ENCODE peak calls at places on chromosomes 11 and 22, in nine cellular contexts. V is activated CD4-positive, alpha-beta T cell treated with anti-CD3 and anti-CD28 coated beads for 4 hours; L is HS-5; I is H9; N is mesothelial cell of epicardium; R is activated T-helper 1 cell treated with anti-CD3 and anti-CD28 coated beads, Interleukin-2, amount 50 U/mL, for 16 hours; O is SW480; X is colonic mucosa; Y is SJCRH30. E is an unnamed sample.

GRCh38 chr11:119999220-119999619 is 138.7 kb downstream of the TRIM29 start:
- DNase-seq in V (no peak), Y (no peak), L (no peak), X (no peak), O (peak), I (no peak), R (no peak), N (no peak), E (no peak)

GRCh38 chr11:85596886-85597285 is 30.3 kb downstream of the DLG2 start:
- DNase-seq in V (no peak), N (no peak), O (no peak), X (no peak), R (no peak), I (no peak), Y (no peak), L (no peak), E (no peak)

GRCh38 chr11:68923614-68924013 is 19.9 kb downstream of the IGHMBP2 start:
- DNase-seq in Y (no peak), O (no peak), X (no peak), L (no peak), N (no peak), R (no peak), V (no peak), I (no peak), E (no peak)

GRCh38 chr11:65172600-65172999 is 2.6 kb downstream of the SPDYC start:
- DNase-seq in R (no peak), V (no peak), X (no peak), L (no peak), I (no peak), N (no peak), Y (no peak), O (no peak), E (no peak)

GRCh38 chr11:34887260-34887659 is 28.9 kb downstream of the APIP start:
- DNase-seq in V (no peak), N (no peak), R (no peak), Y (no peak), O (no peak), L (no peak), I (no peak), X (no peak), E (no peak)

GRCh38 chr11:115501895-115502589 is 2.2 kb downstream of the CADM1 start:
- DNase-seq in X (no peak), Y (no peak), V (no peak), N (no peak), L (no peak), R (no peak), I (no peak), O (peak), E (no peak)

GRCh38 chr11:8545698-8546366 is 48.2 kb downstream of the STK33 start:
- DNase-seq in Y (no peak), N (no peak), V (no peak), L (no peak), I (no peak), R (no peak), X (no peak), O (no peak), E (no peak)

GRCh38 chr11:64853709-64854108 is 9.3 kb upstream of the CDC42BPG start:
- DNase-seq in L (no peak), N (no peak), X (no peak), V (no peak), I (no peak), O (no peak), R (no peak), Y (no peak), E (no peak)

GRCh38 chr22:46758867-46759290 is 3.6 kb upstream of the TBC1D22A start:
- DNase-seq in O (peak), I (peak), Y (peak), R (no peak), L (no peak), X (peak), V (peak), N (no peak), E (no peak)

GRCh38 chr11:73399159-73400090 is 23.2 kb downstream of the RELT start:
- DNase-seq in V (no peak), N (no peak), L (no peak), R (no peak), O (no peak), Y (peak), X (no peak), I (no peak), E (no peak)

GRCh38 chr11:47003180-47003877 is 66.8 kb downstream of the CSTPP1 start:
- DNase-seq in R (no peak), V (no peak), N (no peak), Y (no peak), L (no peak), O (no peak), I (no peak), X (no peak), E (no peak)

GRCh38 chr11:35662061-35662648 is 420 bp upstream of the TRIM44 start:
- DNase-seq in V (peak), L (no peak), X (no peak), I (no peak), N (no peak), O (peak), R (no peak), Y (no peak), E (no peak)

GRCh38 chr11:78080084-78080817 is 589 bp upstream of the NDUFC2 start:
- DNase-seq in L (no peak), V (no peak), Y (no peak), I (no peak), X (no peak), R (no peak), N (no peak), O (no peak), E (no peak)

GRCh38 chr22:35540600-35541253 is at the start of gene RASD2:
- DNase-seq in V (peak), L (no peak), Y (peak), X (peak), O (peak), R (no peak), N (no peak), I (peak), E (no peak)

GRCh38 chr11:111762526-111762925 is 3.7 kb downstream of the PPP2R1B start:
- DNase-seq in R (no peak), Y (no peak), X (no peak), O (no peak), V (no peak), N (no peak), L (no peak), I (no peak), E (no peak)

GRCh38 chr11:121063728-121064127 is 37.3 kb upstream of the TECTA start:
- DNase-seq in N (no peak), Y (no peak), I (no peak), O (no peak), L (no peak), R (no peak), V (no peak), X (no peak), E (no peak)

GRCh38 chr22:24805790-24806662 is at the start of gene SGSM1:
- DNase-seq in X (peak), R (peak), O (peak), N (peak), Y (peak), L (peak), V (peak), I (peak), E (peak)

GRCh38 chr22:45846952-45847351 is 130.0 kb downstream of the WNT7B start:
- DNase-seq in L (no peak), N (no peak), V (no peak), I (no peak), R (no peak), Y (no peak), O (no peak), X (no peak), E (no peak)

GRCh38 chr11:125167954-125168821 is 3.6 kb downstream of the PKNOX2 start:
- DNase-seq in V (no peak), O (peak), L (peak), R (no peak), N (no peak), X (no peak), Y (peak), I (no peak), E (no peak)

GRCh38 chr11:102680945-102681344 is 24.6 kb downstream of the MMP27 start:
- DNase-seq in L (no peak), I (no peak), O (no peak), V (no peak), X (no peak), R (no peak), Y (no peak), N (no peak), E (no peak)

GRCh38 chr11:58600510-58600909 is 21.6 kb downstream of the ZFP91 start:
- DNase-seq in L (no peak), X (no peak), Y (no peak), R (no peak), V (no peak), N (no peak), O (no peak), I (no peak), E (no peak)

GRCh38 chr11:66438009-66438503 is 592 bp downstream of the MRPL11 start:
- DNase-seq in X (peak), V (no peak), R (no peak), L (no peak), N (no peak), I (no peak), O (no peak), Y (no peak), E (no peak)

GRCh38 chr11:69501891-69502860 is 20.7 kb downstream of the LINC01488 start:
- DNase-seq in L (no peak), Y (no peak), O (no peak), R (no peak), X (no peak), N (peak), I (no peak), V (no peak), E (no peak)

GRCh38 chr11:70084046-70084984 is 6.2 kb downstream of the ANO1 start:
- DNase-seq in Y (no peak), I (no peak), R (no peak), X (no peak), V (no peak), O (no peak), N (no peak), L (no peak), E (no peak)

GRCh38 chr22:39314251-39314971 is 5.0 kb downstream of the RPL3 start:
- DNase-seq in V (no peak), L (no peak), N (no peak), R (no peak), O (no peak), Y (no peak), X (no peak), I (peak), E (no peak)

GRCh38 chr22:27597703-27598444 is 203.7 kb downstream of the MN1 start:
- DNase-seq in I (no peak), L (peak), N (no peak), V (no peak), X (no peak), Y (no peak), O (peak), R (no peak), E (no peak)

GRCh38 chr22:36360011-36360410 is 27.8 kb downstream of the MYH9 start:
- DNase-seq in I (no peak), V (no peak), N (no peak), Y (no peak), X (no peak), L (no peak), R (no peak), O (no peak), E (no peak)

GRCh38 chr22:17785185-17786184 is 11.2 kb upstream of the BID start:
- DNase-seq in R (peak), N (no peak), Y (peak), L (no peak), O (peak), V (peak), I (peak), X (peak), E (no peak)

GRCh38 chr11:125542709-125543108 is 26.6 kb upstream of the EI24 start:
- DNase-seq in V (no peak), R (no peak), X (no peak), O (no peak), L (no peak), Y (no peak), N (no peak), I (no peak), E (no peak)

GRCh38 chr22:27624042-27624441 is 177.5 kb downstream of the MN1 start:
- DNase-seq in V (no peak), X (no peak), R (no peak), I (no peak), L (no peak), N (no peak), O (no peak), Y (peak), E (no peak)

GRCh38 chr22:37519268-37520195 is at the start of gene CARD10:
- DNase-seq in Y (peak), I (no peak), L (no peak), V (peak), O (no peak), R (no peak), X (peak), N (no peak), E (no peak)

GRCh38 chr11:104005234-104005855 is 31.1 kb upstream of the DDI1 start:
- DNase-seq in L (no peak), I (no peak), V (no peak), R (no peak), O (no peak), Y (no peak), X (no peak), N (no peak), E (no peak)